ENCODE peak calls at places on chromosomes 5 and 9, in ten cellular contexts. One of them, this sample, is unnamed.

GRCh38 chr9:93825348-93826115 is 129.6 kb downstream of the BARX1 start:
- DNase-seq in activated B cell treated with CpG ODN at 0.5 μM for 24 hours: peak
- DNase-seq in CD4-positive, alpha-beta T cell: peak
- DNase-seq in activated T-helper 1 cell treated with anti-CD3 and anti-CD28 coated beads, Interleukin-12 subunit alpha, Interleukin-12 subunit beta, Interleukin-2, Interleukin-4 antibody, amounts not matched to agents 30 ng/mL and 10 ng/mL and 1 ng/mL, durations not matched to agents 14 hours and 24 hours and 36 hours: no peak
- DNase-seq in tibial artery: no peak
- DNase-seq in mesendoderm: no peak
- DNase-seq in CD8-positive, alpha-beta T cell: no peak
- DNase-seq in aorta: no peak
- DNase-seq in PC-9: no peak
- DNase-seq in A172: no peak
- DNase-seq in this sample: no peak

GRCh38 chr9:117555964-117556629 is 141.2 kb upstream of the ASTN2 start:
- DNase-seq in activated B cell treated with CpG ODN at 0.5 μM for 24 hours: no peak
- DNase-seq in CD4-positive, alpha-beta T cell: no peak
- DNase-seq in activated T-helper 1 cell treated with anti-CD3 and anti-CD28 coated beads, Interleukin-12 subunit alpha, Interleukin-12 subunit beta, Interleukin-2, Interleukin-4 antibody, amounts not matched to agents 30 ng/mL and 10 ng/mL and 1 ng/mL, durations not matched to agents 14 hours and 24 hours and 36 hours: peak
- DNase-seq in tibial artery: peak
- DNase-seq in mesendoderm: peak
- DNase-seq in CD8-positive, alpha-beta T cell: peak
- DNase-seq in aorta: no peak
- DNase-seq in PC-9: no peak
- DNase-seq in A172: peak
- DNase-seq in this sample: peak

GRCh38 chr9:93588641-93589609 is 12.5 kb downstream of the PHF2 start:
- DNase-seq in activated B cell treated with CpG ODN at 0.5 μM for 24 hours: no peak
- DNase-seq in CD4-positive, alpha-beta T cell: no peak
- DNase-seq in activated T-helper 1 cell treated with anti-CD3 and anti-CD28 coated beads, Interleukin-12 subunit alpha, Interleukin-12 subunit beta, Interleukin-2, Interleukin-4 antibody, amounts not matched to agents 30 ng/mL and 10 ng/mL and 1 ng/mL, durations not matched to agents 14 hours and 24 hours and 36 hours: no peak
- DNase-seq in tibial artery: no peak
- DNase-seq in mesendoderm: no peak
- DNase-seq in CD8-positive, alpha-beta T cell: no peak
- DNase-seq in aorta: peak
- DNase-seq in PC-9: no peak
- DNase-seq in A172: no peak
- DNase-seq in this sample: no peak

GRCh38 chr5:132294728-132295504 is 722 bp downstream of the SLC22A4 start:
- DNase-seq in activated B cell treated with CpG ODN at 0.5 μM for 24 hours: no peak
- DNase-seq in CD4-positive, alpha-beta T cell: peak
- DNase-seq in activated T-helper 1 cell treated with anti-CD3 and anti-CD28 coated beads, Interleukin-12 subunit alpha, Interleukin-12 subunit beta, Interleukin-2, Interleukin-4 antibody, amounts not matched to agents 30 ng/mL and 10 ng/mL and 1 ng/mL, durations not matched to agents 14 hours and 24 hours and 36 hours: peak
- DNase-seq in tibial artery: peak
- DNase-seq in mesendoderm: peak
- DNase-seq in CD8-positive, alpha-beta T cell: peak
- DNase-seq in aorta: peak
- DNase-seq in PC-9: peak
- DNase-seq in A172: peak
- DNase-seq in this sample: peak

GRCh38 chr5:78746990-78747389 is 98.4 kb upstream of the LHFPL2 start:
- DNase-seq in activated B cell treated with CpG ODN at 0.5 μM for 24 hours: no peak
- DNase-seq in CD4-positive, alpha-beta T cell: no peak
- DNase-seq in activated T-helper 1 cell treated with anti-CD3 and anti-CD28 coated beads, Interleukin-12 subunit alpha, Interleukin-12 subunit beta, Interleukin-2, Interleukin-4 antibody, amounts not matched to agents 30 ng/mL and 10 ng/mL and 1 ng/mL, durations not matched to agents 14 hours and 24 hours and 36 hours: no peak
- DNase-seq in tibial artery: no peak
- DNase-seq in mesendoderm: no peak
- DNase-seq in CD8-positive, alpha-beta T cell: no peak
- DNase-seq in aorta: no peak
- DNase-seq in PC-9: no peak
- DNase-seq in A172: no peak
- DNase-seq in this sample: no peak

GRCh38 chr5:41636605-41637004 is 126.2 kb upstream of the PLCXD3 start:
- DNase-seq in activated B cell treated with CpG ODN at 0.5 μM for 24 hours: no peak
- DNase-seq in CD4-positive, alpha-beta T cell: no peak
- DNase-seq in activated T-helper 1 cell treated with anti-CD3 and anti-CD28 coated beads, Interleukin-12 subunit alpha, Interleukin-12 subunit beta, Interleukin-2, Interleukin-4 antibody, amounts not matched to agents 30 ng/mL and 10 ng/mL and 1 ng/mL, durations not matched to agents 14 hours and 24 hours and 36 hours: no peak
- DNase-seq in tibial artery: no peak
- DNase-seq in mesendoderm: peak
- DNase-seq in CD8-positive, alpha-beta T cell: no peak
- DNase-seq in aorta: no peak
- DNase-seq in PC-9: no peak
- DNase-seq in A172: peak
- DNase-seq in this sample: no peak

GRCh38 chr9:118962426-118962825 is 406.8 kb downstream of the BRINP1 start:
- DNase-seq in activated B cell treated with CpG ODN at 0.5 μM for 24 hours: no peak
- DNase-seq in CD4-positive, alpha-beta T cell: no peak
- DNase-seq in activated T-helper 1 cell treated with anti-CD3 and anti-CD28 coated beads, Interleukin-12 subunit alpha, Interleukin-12 subunit beta, Interleukin-2, Interleukin-4 antibody, amounts not matched to agents 30 ng/mL and 10 ng/mL and 1 ng/mL, durations not matched to agents 14 hours and 24 hours and 36 hours: no peak
- DNase-seq in tibial artery: no peak
- DNase-seq in mesendoderm: peak
- DNase-seq in CD8-positive, alpha-beta T cell: no peak
- DNase-seq in aorta: no peak
- DNase-seq in PC-9: no peak
- DNase-seq in A172: no peak
- DNase-seq in this sample: no peak

GRCh38 chr5:122156724-122157325 is 27.5 kb downstream of the ZNF474 start:
- DNase-seq in activated B cell treated with CpG ODN at 0.5 μM for 24 hours: no peak
- DNase-seq in CD4-positive, alpha-beta T cell: no peak
- DNase-seq in activated T-helper 1 cell treated with anti-CD3 and anti-CD28 coated beads, Interleukin-12 subunit alpha, Interleukin-12 subunit beta, Interleukin-2, Interleukin-4 antibody, amounts not matched to agents 30 ng/mL and 10 ng/mL and 1 ng/mL, durations not matched to agents 14 hours and 24 hours and 36 hours: no peak
- DNase-seq in tibial artery: no peak
- DNase-seq in mesendoderm: peak
- DNase-seq in CD8-positive, alpha-beta T cell: no peak
- DNase-seq in aorta: no peak
- DNase-seq in PC-9: no peak
- DNase-seq in A172: peak
- DNase-seq in this sample: no peak

GRCh38 chr5:141510850-141511718 is 22.2 kb downstream of the PCDHGC5 start:
- DNase-seq in activated B cell treated with CpG ODN at 0.5 μM for 24 hours: peak
- DNase-seq in CD4-positive, alpha-beta T cell: no peak
- DNase-seq in activated T-helper 1 cell treated with anti-CD3 and anti-CD28 coated beads, Interleukin-12 subunit alpha, Interleukin-12 subunit beta, Interleukin-2, Interleukin-4 antibody, amounts not matched to agents 30 ng/mL and 10 ng/mL and 1 ng/mL, durations not matched to agents 14 hours and 24 hours and 36 hours: no peak
- DNase-seq in tibial artery: no peak
- DNase-seq in mesendoderm: no peak
- DNase-seq in CD8-positive, alpha-beta T cell: no peak
- DNase-seq in aorta: no peak
- DNase-seq in PC-9: no peak
- DNase-seq in A172: no peak
- DNase-seq in this sample: no peak

GRCh38 chr5:91727452-91727851 is 344.3 kb upstream of the ARRDC3 start:
- DNase-seq in activated B cell treated with CpG ODN at 0.5 μM for 24 hours: no peak
- DNase-seq in CD4-positive, alpha-beta T cell: no peak
- DNase-seq in activated T-helper 1 cell treated with anti-CD3 and anti-CD28 coated beads, Interleukin-12 subunit alpha, Interleukin-12 subunit beta, Interleukin-2, Interleukin-4 antibody, amounts not matched to agents 30 ng/mL and 10 ng/mL and 1 ng/mL, durations not matched to agents 14 hours and 24 hours and 36 hours: no peak
- DNase-seq in tibial artery: no peak
- DNase-seq in mesendoderm: peak
- DNase-seq in CD8-positive, alpha-beta T cell: no peak
- DNase-seq in aorta: no peak
- DNase-seq in PC-9: no peak
- DNase-seq in A172: no peak
- DNase-seq in this sample: no peak

GRCh38 chr9:81687521-81688261 is 1.7 kb downstream of the TLE1 start:
- DNase-seq in activated B cell treated with CpG ODN at 0.5 μM for 24 hours: peak
- DNase-seq in CD4-positive, alpha-beta T cell: no peak
- DNase-seq in activated T-helper 1 cell treated with anti-CD3 and anti-CD28 coated beads, Interleukin-12 subunit alpha, Interleukin-12 subunit beta, Interleukin-2, Interleukin-4 antibody, amounts not matched to agents 30 ng/mL and 10 ng/mL and 1 ng/mL, durations not matched to agents 14 hours and 24 hours and 36 hours: no peak
- DNase-seq in tibial artery: peak
- DNase-seq in mesendoderm: peak
- DNase-seq in CD8-positive, alpha-beta T cell: no peak
- DNase-seq in aorta: peak
- DNase-seq in PC-9: no peak
- DNase-seq in A172: no peak
- DNase-seq in this sample: no peak

GRCh38 chr5:112492291-112492690 is 73.2 kb upstream of the EPB41L4A start:
- DNase-seq in activated B cell treated with CpG ODN at 0.5 μM for 24 hours: no peak
- DNase-seq in CD4-positive, alpha-beta T cell: no peak
- DNase-seq in activated T-helper 1 cell treated with anti-CD3 and anti-CD28 coated beads, Interleukin-12 subunit alpha, Interleukin-12 subunit beta, Interleukin-2, Interleukin-4 antibody, amounts not matched to agents 30 ng/mL and 10 ng/mL and 1 ng/mL, durations not matched to agents 14 hours and 24 hours and 36 hours: no peak
- DNase-seq in tibial artery: no peak
- DNase-seq in mesendoderm: peak
- DNase-seq in CD8-positive, alpha-beta T cell: no peak
- DNase-seq in aorta: peak
- DNase-seq in PC-9: no peak
- DNase-seq in A172: peak
- DNase-seq in this sample: peak

GRCh38 chr9:111926421-111926875 is 29.8 kb downstream of the UGCG start:
- DNase-seq in activated B cell treated with CpG ODN at 0.5 μM for 24 hours: peak
- DNase-seq in CD4-positive, alpha-beta T cell: peak
- DNase-seq in activated T-helper 1 cell treated with anti-CD3 and anti-CD28 coated beads, Interleukin-12 subunit alpha, Interleukin-12 subunit beta, Interleukin-2, Interleukin-4 antibody, amounts not matched to agents 30 ng/mL and 10 ng/mL and 1 ng/mL, durations not matched to agents 14 hours and 24 hours and 36 hours: peak
- DNase-seq in tibial artery: peak
- DNase-seq in mesendoderm: no peak
- DNase-seq in CD8-positive, alpha-beta T cell: peak
- DNase-seq in aorta: peak
- DNase-seq in PC-9: no peak
- DNase-seq in A172: no peak
- DNase-seq in this sample: no peak